ENCODE peak calls at places on chromosomes 11 and 22, in four cellular contexts. W is psoas muscle, H is brain microvascular endothelial cell, B is upper lobe of right lung. O is an unnamed sample.

GRCh38 chr11:31958086-31958735 is 132.7 kb upstream of the RCN1 start:
- DNase-seq in W (peak), H (peak), B (peak), O (no peak)

GRCh38 chr11:126268361-126268707 is 361 bp downstream of the SRPRA start:
- DNase-seq in W (no peak), H (no peak), B (peak), O (no peak)

GRCh38 chr11:87224486-87224885 is 186.8 kb downstream of the TMEM135 start:
- DNase-seq in W (no peak), H (no peak), B (no peak), O (no peak)

GRCh38 chr11:14529933-14530332 is 9.7 kb upstream of the PSMA1 start:
- DNase-seq in W (no peak), H (no peak), B (no peak), O (no peak)

GRCh38 chr11:7871056-7871455 is 60.0 kb downstream of the OR10A6 start:
- DNase-seq in W (no peak), H (no peak), B (no peak), O (no peak)

GRCh38 chr22:46581580-46582244 is 38.5 kb upstream of the GRAMD4 start:
- DNase-seq in W (no peak), H (no peak), B (peak), O (peak)

GRCh38 chr11:119993732-119994131 is 144.2 kb downstream of the TRIM29 start:
- DNase-seq in W (no peak), H (no peak), B (no peak), O (no peak)

GRCh38 chr11:73217131-73217809 is 811 bp upstream of the P2RY2 start:
- DNase-seq in W (peak), H (no peak), B (peak), O (peak)

GRCh38 chr11:17508306-17508705 is 31.7 kb upstream of the ABCC8 start:
- DNase-seq in W (no peak), H (no peak), B (no peak), O (no peak)

GRCh38 chr11:23995891-23996290 is 501.0 kb upstream of the LUZP2 start:
- DNase-seq in W (no peak), H (peak), B (no peak), O (no peak)

GRCh38 chr11:32561835-32562234 is 21.8 kb upstream of the EIF3M start:
- DNase-seq in W (no peak), H (no peak), B (no peak), O (no peak)

GRCh38 chr11:132962026-132962425 is 570.3 kb downstream of the OPCML start:
- DNase-seq in W (no peak), H (peak), B (no peak), O (no peak)

GRCh38 chr22:39501644-39502108 is 414 bp upstream of the MIEF1 start:
- DNase-seq in W (no peak), H (no peak), B (no peak), O (no peak)

GRCh38 chr11:12653729-12654128 is 20.5 kb upstream of the TEAD1 start:
- DNase-seq in W (no peak), H (peak), B (no peak), O (no peak)

GRCh38 chr11:55707029-55707428 is 45.0 kb downstream of the OR4C6 start:
- DNase-seq in W (no peak), H (peak), B (no peak), O (no peak)

GRCh38 chr22:18095101-18095805 is 15.4 kb upstream of the TUBA8 start:
- DNase-seq in W (no peak), H (peak), B (no peak), O (no peak)

GRCh38 chr22:20571531-20572007 is 64.2 kb downstream of the MED15 start:
- DNase-seq in W (peak), H (no peak), B (no peak), O (no peak)

GRCh38 chr11:27820249-27820648 is 120.0 kb upstream of the BDNF start:
- DNase-seq in W (no peak), H (no peak), B (no peak), O (no peak)

GRCh38 chr22:30043181-30043580 is 37.1 kb upstream of the HORMAD2 start:
- DNase-seq in W (no peak), H (no peak), B (no peak), O (no peak)

GRCh38 chr22:21657361-21658118 is 8.3 kb upstream of the PPIL2 start:
- DNase-seq in W (peak), H (no peak), B (peak), O (no peak)

GRCh38 chr11:69055598-69056516 is 7.1 kb downstream of the TPCN2 start:
- DNase-seq in W (peak), H (no peak), B (peak), O (no peak)

GRCh38 chr22:46070722-46071450 is 79.4 kb upstream of the PPARA start:
- DNase-seq in W (peak), H (no peak), B (peak), O (no peak)

GRCh38 chr11:62125881-62126280 is 2.1 kb downstream of the INCENP start:
- DNase-seq in W (no peak), H (no peak), B (no peak), O (no peak)

GRCh38 chr11:28836285-28837081 is 728.3 kb downstream of the METTL15 start:
- DNase-seq in W (no peak), H (peak), B (no peak), O (no peak)

GRCh38 chr11:83120328-83120727 is 36.6 kb upstream of the PCF11 start:
- DNase-seq in W (no peak), H (no peak), B (no peak), O (no peak)

GRCh38 chr22:32700186-32700882 is 101.2 kb upstream of the TIMP3 start:
- DNase-seq in W (no peak), H (no peak), B (no peak), O (no peak)

DNA sequence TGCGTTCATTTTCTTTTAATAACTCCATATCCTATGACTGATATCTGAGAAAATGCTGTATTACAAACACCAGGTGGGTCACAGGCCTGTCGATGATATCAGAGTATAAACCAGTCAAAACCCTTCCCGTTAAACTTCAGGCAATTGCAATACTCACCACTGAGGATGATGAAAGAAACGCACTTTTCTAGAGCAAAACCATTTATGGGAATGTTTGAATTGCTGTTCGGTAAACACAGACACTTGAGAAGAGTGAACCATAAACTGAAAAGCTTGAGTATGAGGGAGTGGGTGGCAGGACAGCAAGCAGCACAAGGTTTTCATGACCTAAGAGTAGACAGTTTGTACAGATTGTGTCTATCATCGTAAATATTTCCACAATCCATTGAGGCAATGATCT is 139.8 kb upstream of the CEP126 start:
- DNase-seq in W (no peak), H (no peak), B (no peak), O (no peak)
- TF ChIP-seq CTCF in W (no peak), H (no peak), B (no peak), O (no peak)

GRCh38 chr22:25131198-25131887 is 68.3 kb upstream of the CRYBB3 start:
- DNase-seq in W (no peak), H (no peak), B (no peak), O (no peak)
- TF ChIP-seq CTCF in W (peak), H (no peak), B (no peak), O (no peak)

DNA sequence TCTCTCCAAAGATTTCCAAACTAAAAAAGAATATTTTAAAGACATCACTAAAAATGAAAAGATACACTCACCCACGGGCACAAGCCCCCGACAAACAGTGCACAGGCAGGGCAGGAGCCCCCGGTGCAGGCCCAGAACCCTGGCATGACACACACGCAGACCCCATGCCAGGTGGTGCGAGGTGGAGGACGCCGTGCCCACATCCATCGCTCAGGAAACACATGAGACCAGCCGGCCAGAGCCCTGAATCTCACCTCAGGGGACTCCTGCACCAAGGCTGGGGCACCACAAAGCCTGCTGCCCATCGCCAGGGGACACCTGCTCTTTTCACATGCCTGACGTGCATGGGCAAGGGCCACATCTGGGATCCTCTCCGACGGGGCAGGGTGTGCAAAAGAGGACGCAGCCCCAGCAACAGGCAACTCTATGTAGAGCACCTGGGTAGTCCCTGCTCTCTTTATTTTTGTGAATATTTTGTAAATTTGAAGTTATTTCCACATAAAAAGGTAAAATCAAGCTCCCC is 13.4 kb downstream of the BRD1 start:
- DNase-seq in W (no peak), H (no peak), B (no peak), O (no peak)
- TF ChIP-seq CTCF in W (no peak), H (no peak), B (no peak), O (no peak)

GRCh38 chr11:75814686-75815344 is at the start of gene UVRAG:
- DNase-seq in W (peak), H (peak), B (peak), O (peak)
- TF ChIP-seq CTCF in W (no peak), H (no peak), B (peak), O (no peak)

GRCh38 chr11:124600924-124601323 is 10.3 kb upstream of the PANX3 start:
- DNase-seq in W (no peak), H (no peak), B (no peak), O (no peak)

GRCh38 chr11:124595302-124595701 is 15.9 kb upstream of the PANX3 start:
- DNase-seq in W (no peak), H (no peak), B (no peak), O (no peak)

GRCh38 chr11:124592627-124593026 is 18.6 kb upstream of the PANX3 start:
- DNase-seq in W (no peak), H (no peak), B (no peak), O (no peak)

GRCh38 chr11:124602193-124602592 is 9.0 kb upstream of the PANX3 start:
- DNase-seq in W (no peak), H (peak), B (no peak), O (no peak)

GRCh38 chr11:124597661-124598060 is 13.6 kb upstream of the PANX3 start:
- DNase-seq in W (no peak), H (no peak), B (no peak), O (no peak)
- TF ChIP-seq CTCF in W (no peak), H (no peak), B (no peak), O (no peak)

GRCh38 chr11:90908074-90908473 is 685.2 kb upstream of the CHORDC1 start:
- DNase-seq in W (no peak), H (no peak), B (no peak), O (no peak)
- TF ChIP-seq CTCF in W (no peak), H (no peak), B (peak), O (peak)

DNA sequence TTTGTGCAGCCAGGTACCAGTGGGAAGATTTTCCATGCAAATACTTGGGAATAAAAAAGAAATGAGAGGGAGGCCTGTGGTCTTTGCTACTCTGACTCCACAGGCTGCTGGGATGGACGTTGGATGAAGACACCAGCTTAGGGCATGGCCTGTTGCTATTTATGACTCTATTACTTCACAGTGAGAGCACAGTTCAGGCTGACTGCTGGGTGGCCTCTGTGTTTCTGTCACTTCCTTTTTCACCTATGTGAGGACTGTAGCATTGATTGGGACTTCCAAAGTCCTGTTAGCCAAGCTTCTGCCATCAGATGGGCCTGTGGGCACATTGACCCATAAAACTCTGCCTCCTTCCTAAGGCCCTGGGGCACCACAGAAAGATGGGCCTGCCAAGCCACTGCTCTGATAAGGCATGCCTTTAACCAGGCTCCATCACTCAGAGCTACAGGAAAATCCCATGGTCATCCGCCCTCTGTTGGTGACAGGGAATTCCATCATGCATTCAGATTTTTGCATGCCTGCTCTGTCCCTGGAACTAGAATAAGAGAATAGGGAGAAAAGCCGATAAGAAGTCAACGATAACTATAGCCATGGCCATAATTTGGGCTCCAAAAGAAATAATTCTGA is 64.6 kb downstream of the KCNJ1 start:
- DNase-seq in W (no peak), H (peak), B (no peak), O (no peak)
- TF ChIP-seq CTCF in W (peak), H (peak), B (peak), O (peak)

DNA sequence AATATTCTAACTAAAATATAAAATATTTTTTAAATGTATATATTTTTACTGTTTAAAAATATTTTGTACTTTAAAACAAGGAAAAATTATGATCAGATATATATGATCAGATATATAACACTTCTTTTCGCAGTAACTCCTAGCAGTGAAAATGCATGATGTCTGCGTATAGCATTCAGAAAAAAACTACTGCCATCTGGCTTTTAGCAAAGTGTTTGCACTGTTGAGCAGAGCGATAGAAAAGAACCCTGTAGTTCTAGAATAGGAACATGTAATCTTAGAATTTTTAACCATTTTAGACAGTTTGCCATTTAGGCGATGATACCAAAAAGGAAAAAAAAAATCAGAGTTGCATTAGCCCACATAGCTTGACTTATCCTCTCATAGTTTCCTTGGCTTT is 370.4 kb upstream of the ANO3 start:
- DNase-seq in W (no peak), H (no peak), B (no peak), O (no peak)
- TF ChIP-seq CTCF in W (peak), H (no peak), B (no peak), O (peak)

GRCh38 chr11:92340839-92341238 is 116.2 kb downstream of the FAT3 start:
- DNase-seq in W (no peak), H (peak), B (no peak), O (no peak)
- TF ChIP-seq CTCF in W (no peak), H (peak), B (peak), O (peak)

GRCh38 chr11:4546876-4547275 is 1.9 kb downstream of the OR52M1 start:
- DNase-seq in W (no peak), H (no peak), B (no peak), O (no peak)

DNA sequence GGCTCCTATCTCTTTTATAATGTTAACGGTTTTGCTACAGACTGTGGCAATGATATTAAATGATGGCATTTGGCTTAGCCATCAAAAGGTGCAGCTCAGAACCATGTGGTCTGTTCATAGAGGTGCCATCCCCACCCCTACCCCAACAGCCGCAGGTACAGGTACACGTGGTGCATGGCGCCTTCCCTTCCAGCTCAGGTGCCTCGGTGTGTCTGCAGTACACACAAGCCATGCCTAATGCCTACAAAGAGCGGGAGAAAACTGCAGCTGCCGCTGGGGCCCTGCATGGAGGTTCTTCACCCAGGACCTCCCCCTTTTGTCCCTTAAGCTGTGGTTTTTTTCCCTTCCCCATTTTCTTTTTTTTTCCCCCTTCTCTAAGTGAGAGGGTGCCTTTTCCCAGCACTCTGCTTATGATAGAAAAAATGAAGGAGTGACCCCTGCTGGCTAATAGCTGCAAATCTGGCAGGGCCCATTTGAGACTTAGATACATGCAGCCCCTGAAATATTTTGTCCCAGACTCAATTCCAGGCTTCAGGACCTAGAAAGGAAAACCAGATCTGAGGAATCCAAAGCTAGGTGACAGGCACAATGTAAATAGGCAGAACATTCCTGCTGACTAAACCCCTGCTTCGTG is 6.5 kb downstream of the OR52M1 start:
- DNase-seq in W (no peak), H (peak), B (no peak), O (no peak)
- TF ChIP-seq CTCF in W (no peak), H (peak), B (peak), O (peak)

O was measured in chondrocyte.